ENCODE peak calls at places on chromosomes 7 and 10, in six cellular contexts. B is hippocampal formation; N is fibroblast of lung; I is SK-N-DZ; A is adrenal gland; C is central memory CD4-positive, alpha-beta T cell. P is an unnamed sample.

GRCh38 chr10:92681306-92681823 is 8.4 kb upstream of the HHEX start:
- DNase-seq in B (no peak), C (no peak), I (no peak), A (no peak), N (no peak), P (no peak)

GRCh38 chr10:5013385-5013784 is 9.7 kb upstream of the AKR1C2 start:
- DNase-seq in N (no peak), A (no peak), C (no peak), I (no peak), B (no peak), P (no peak)

GRCh38 chr10:32618482-32618881 is 172.5 kb downstream of the CCDC7 start:
- DNase-seq in C (no peak), A (no peak), N (no peak), I (no peak), B (no peak), P (no peak)

GRCh38 chr7:496528-497295 is 22.9 kb downstream of the PDGFA start:
- DNase-seq in C (no peak), A (no peak), N (no peak), B (no peak), I (no peak), P (no peak)

GRCh38 chr10:95832216-95833037 is 75.3 kb upstream of the CC2D2B start:
- DNase-seq in N (no peak), I (no peak), A (no peak), B (no peak), C (peak; percentile 73), P (no peak)

GRCh38 chr10:84924131-84924530 is 595.7 kb downstream of the CCSER2 start:
- DNase-seq in C (no peak), N (no peak), I (no peak), B (no peak), A (no peak), P (no peak)

GRCh38 chr7:26686448-26686981 is 177.9 kb downstream of the SKAP2 start:
- DNase-seq in N (peak; percentile 97), C (peak; percentile 15), I (peak; percentile 31), B (peak; percentile 37), A (peak; percentile 55), P (no peak)

GRCh38 chr7:155356323-155357105 is 58.8 kb downstream of the INSIG1 start:
- DNase-seq in B (no peak), I (no peak), N (no peak), A (no peak), C (no peak), P (no peak)